ENCODE peak calls at places on chromosomes 12 and 14, in six cellular contexts. K, X, N, W, Z and U are unnamed samples.

GRCh38 chr14:52862652-52863338 is 71.4 kb upstream of the GNPNAT1 start:
- DNase-seq in W (no peak), Z (no peak), K (no peak), N (peak), X (no peak), U (no peak)

GRCh38 chr12:102542816-102543448 is 62.6 kb upstream of the IGF1 start:
- DNase-seq in K (no peak), Z (no peak), N (no peak), W (no peak), X (no peak), U (no peak)

GRCh38 chr14:95197498-95198010 is 40.2 kb upstream of the DICER1 start:
- DNase-seq in Z (no peak), N (no peak), W (peak), K (peak), X (no peak), U (peak)

GRCh38 chr12:81021834-81022233 is 56.0 kb upstream of the ACSS3 start:
- DNase-seq in N (no peak), W (no peak), Z (no peak), X (no peak), K (no peak), U (no peak)

GRCh38 chr12:6334359-6334758 is 7.5 kb downstream of the TNFRSF1A start:
- DNase-seq in Z (no peak), N (no peak), K (no peak), W (no peak), X (no peak), U (no peak)

GRCh38 chr12:124609041-124609984 is 41.9 kb upstream of the NCOR2 start:
- DNase-seq in Z (peak), K (peak), W (peak), X (no peak), N (no peak), U (peak)

GRCh38 chr12:27608890-27609289 is 84.9 kb downstream of the PPFIBP1 start:
- DNase-seq in W (no peak), X (no peak), Z (no peak), K (no peak), N (no peak), U (no peak)

GRCh38 chr12:76028649-76029277 is 2.8 kb downstream of the PHLDA1 start:
- DNase-seq in K (no peak), X (no peak), Z (no peak), W (no peak), N (no peak), U (no peak)

GRCh38 chr12:59699408-59700144 is 103.7 kb downstream of the SLC16A7 start:
- DNase-seq in Z (no peak), X (no peak), N (no peak), W (no peak), K (no peak), U (no peak)

GRCh38 chr12:106897082-106897481 is 58.6 kb upstream of the TMEM263 start:
- DNase-seq in K (peak), W (peak), Z (no peak), X (peak), N (peak), U (no peak)

GRCh38 chr14:105863296-105864108 is 337.1 kb downstream of the TMEM121 start:
- DNase-seq in N (no peak), X (no peak), Z (peak), W (no peak), K (no peak), U (no peak)

GRCh38 chr12:124938606-124939427 is 24.4 kb upstream of the UBC start:
- DNase-seq in W (peak), X (no peak), Z (peak), N (peak), K (no peak), U (peak)

GRCh38 chr12:63882844-63883243 is 38.3 kb downstream of the SRGAP1 start:
- DNase-seq in X (peak), K (peak), Z (no peak), N (peak), W (no peak), U (no peak)

GRCh38 chr12:131943876-131944275 is 5.9 kb upstream of the EP400 start:
- DNase-seq in X (no peak), Z (peak), W (no peak), N (no peak), K (no peak), U (no peak)

GRCh38 chr14:100192250-100192671 is 32.8 kb upstream of the DEGS2 start:
- DNase-seq in N (no peak), Z (peak), X (no peak), W (no peak), K (peak), U (peak)

GRCh38 chr14:60184597-60185555 is 19.7 kb upstream of the DHRS7 start:
- DNase-seq in Z (no peak), N (no peak), X (no peak), W (no peak), K (no peak), U (no peak)